ENCODE peak calls at places on chromosome 2, in ten cellular contexts. T is IMR-90, I is nephron progenitor cell, E is Peyer's patch, V is foreskin fibroblast, G is fibroblast of mammary gland, J is cardiac fibroblast, U is GM06990, Q is BE2C, W is MM.1S. P is an unnamed sample.

GRCh38 chr2:219017166-219017931 is 24.0 kb downstream of the CFAP65 start:
- DNase-seq in W (peak), E (no peak), T (no peak), J (no peak), U (no peak), I (no peak), Q (no peak), V (no peak), G (no peak), P (no peak)

GRCh38 chr2:53600835-53601234 is 166.8 kb upstream of the CHAC2 start:
- DNase-seq in T (no peak), I (no peak), U (no peak), W (no peak), G (peak), V (no peak), E (no peak), J (no peak), Q (no peak), P (no peak)

GRCh38 chr2:227031379-227031778 is 132.6 kb downstream of the COL4A4 start:
- DNase-seq in G (no peak), I (no peak), E (no peak), Q (no peak), J (no peak), T (no peak), U (no peak), W (no peak), V (no peak), P (no peak)

GRCh38 chr2:37629529-37629928 is 41.9 kb downstream of the CDC42EP3 start:
- DNase-seq in E (no peak), J (peak), T (peak), W (no peak), Q (no peak), I (no peak), V (peak), G (peak), U (no peak), P (no peak)

GRCh38 chr2:231936491-231936890 is 10.3 kb upstream of the NPPC start:
- DNase-seq in J (no peak), I (no peak), E (no peak), V (no peak), Q (no peak), W (peak), G (no peak), T (no peak), U (no peak), P (no peak)

GRCh38 chr2:168087406-168087805 is 160.0 kb downstream of the STK39 start:
- DNase-seq in W (no peak), J (no peak), Q (no peak), G (no peak), V (no peak), I (peak), U (no peak), T (no peak), E (no peak), P (no peak)

GRCh38 chr2:1793001-1793867 is 48.9 kb upstream of the PXDN start:
- DNase-seq in I (no peak), G (no peak), U (no peak), T (no peak), V (no peak), Q (no peak), E (no peak), W (no peak), J (no peak), P (no peak)

GRCh38 chr2:74482801-74483674 is at the start of the genes CCDC142 and TTC31:
- DNase-seq in Q (peak), E (peak), T (peak), G (peak), W (peak), U (peak), J (peak), I (peak), V (peak), P (peak)

GRCh38 chr2:220162320-220162719 is 534.9 kb downstream of the SLC4A3 start:
- DNase-seq in W (no peak), J (peak), G (peak), U (no peak), T (peak), Q (no peak), E (no peak), V (peak), I (no peak), P (no peak)

GRCh38 chr2:220166616-220167015 is 539.2 kb downstream of the SLC4A3 start:
- DNase-seq in V (no peak), W (no peak), E (no peak), Q (no peak), U (no peak), I (no peak), G (peak), J (peak), T (no peak), P (no peak)

GRCh38 chr2:220167956-220168355 is 540.5 kb downstream of the SLC4A3 start:
- DNase-seq in W (no peak), J (no peak), E (no peak), T (no peak), G (no peak), U (no peak), V (no peak), Q (no peak), I (no peak), P (no peak)

GRCh38 chr2:220163486-220163885 is 536.1 kb downstream of the SLC4A3 start:
- DNase-seq in V (peak), T (peak), U (no peak), J (no peak), Q (no peak), W (no peak), G (peak), I (no peak), E (no peak), P (no peak)

DNA sequence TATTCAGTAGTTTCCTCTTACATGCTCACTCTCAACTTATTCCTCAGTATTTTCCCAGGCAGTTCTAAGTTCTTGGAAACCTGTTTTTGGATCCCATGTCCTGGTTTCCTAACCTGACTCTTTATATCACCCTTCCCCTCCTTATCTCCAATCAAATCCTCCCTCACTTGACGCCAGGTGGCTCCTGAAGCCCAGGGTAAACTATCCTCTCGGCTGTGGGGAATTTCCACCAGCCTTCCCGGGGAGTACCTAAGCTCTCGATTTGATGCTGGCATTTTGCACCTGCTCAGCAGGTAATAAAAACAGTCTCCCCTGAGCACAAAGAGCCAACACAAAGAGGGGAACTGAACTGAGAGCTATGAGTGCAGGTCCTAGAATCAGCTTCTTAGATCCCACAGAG is 538.0 kb downstream of the SLC4A3 start:
- DNase-seq in T (no peak), I (no peak), U (no peak), E (no peak), W (no peak), J (no peak), Q (no peak), V (no peak), G (no peak), P (no peak)
- TF ChIP-seq CTCF in T (no peak), I (no peak), U (no peak), E (peak), W (no peak), J (no peak), Q (no peak), V (no peak), G (no peak), P (peak)

DNA sequence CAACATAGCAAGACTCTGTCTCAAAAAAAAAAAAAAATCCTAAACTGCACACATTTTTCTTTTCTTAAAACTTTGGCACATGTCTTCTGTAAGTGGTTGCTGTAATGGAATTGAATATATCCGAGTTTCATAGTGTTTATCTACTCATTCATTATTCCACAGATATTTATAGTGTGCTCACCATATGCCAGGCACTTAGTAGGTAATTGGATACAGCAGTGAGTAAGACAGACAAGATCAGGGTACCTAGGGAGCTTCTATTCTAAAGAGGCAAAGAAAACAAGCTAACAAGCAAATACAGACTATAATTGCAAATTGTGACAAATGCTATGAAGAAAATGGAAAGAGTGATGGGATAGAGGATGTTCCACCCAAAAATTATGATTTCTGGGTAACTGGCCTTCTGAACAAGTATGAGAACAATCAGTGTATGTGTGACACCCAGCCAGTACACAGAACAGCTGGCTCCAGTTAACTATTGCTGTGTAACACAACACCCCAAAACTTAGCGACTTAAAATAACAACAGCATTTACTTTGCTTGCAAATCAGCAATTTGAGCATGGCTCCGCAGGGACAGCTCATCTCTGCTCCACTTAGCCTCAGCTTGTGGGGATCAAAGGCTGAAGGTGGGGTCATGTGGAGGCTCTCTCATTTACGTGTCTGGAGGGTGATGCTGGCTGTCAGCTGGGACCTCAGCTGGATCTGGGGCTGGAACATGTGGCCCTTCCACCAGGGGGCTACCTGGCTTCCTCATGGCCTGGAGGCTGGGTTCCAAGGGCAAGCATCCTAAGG is 224.9 kb downstream of the INSIG2 start:
- DNase-seq in U (no peak), G (peak), W (no peak), E (no peak), I (peak), V (peak), T (no peak), Q (no peak), J (no peak), P (no peak)
- TF ChIP-seq CTCF in U (no peak), G (no peak), W (no peak), E (no peak), I (no peak), V (no peak), T (no peak), Q (no peak), J (no peak), P (peak)

DNA sequence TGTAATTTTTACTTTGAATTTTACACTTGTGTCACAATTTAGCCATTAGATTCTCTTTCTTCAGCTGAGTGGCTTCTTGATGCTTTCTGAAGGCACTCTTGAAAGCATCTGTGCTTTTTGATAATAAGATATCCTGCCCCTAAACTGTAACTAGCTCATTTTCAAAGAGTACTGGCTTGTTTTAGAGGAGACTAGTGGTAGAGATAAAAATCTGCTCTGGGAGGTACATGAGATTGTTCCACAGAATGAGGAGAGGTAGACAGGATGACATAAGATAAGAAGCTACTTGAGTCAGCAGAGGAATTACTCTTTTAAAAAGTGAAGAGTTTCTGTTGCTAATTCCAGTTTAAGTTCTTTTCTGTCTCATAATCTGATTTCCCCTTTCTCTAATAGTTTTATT is 10.6 kb downstream of the PLEKHB2 start:
- DNase-seq in U (no peak), I (no peak), W (no peak), G (no peak), Q (no peak), E (no peak), T (no peak), V (no peak), J (no peak), P (no peak)
- TF ChIP-seq CTCF in U (no peak), I (no peak), W (no peak), G (no peak), Q (no peak), E (no peak), T (no peak), V (no peak), J (no peak), P (no peak)

DNA sequence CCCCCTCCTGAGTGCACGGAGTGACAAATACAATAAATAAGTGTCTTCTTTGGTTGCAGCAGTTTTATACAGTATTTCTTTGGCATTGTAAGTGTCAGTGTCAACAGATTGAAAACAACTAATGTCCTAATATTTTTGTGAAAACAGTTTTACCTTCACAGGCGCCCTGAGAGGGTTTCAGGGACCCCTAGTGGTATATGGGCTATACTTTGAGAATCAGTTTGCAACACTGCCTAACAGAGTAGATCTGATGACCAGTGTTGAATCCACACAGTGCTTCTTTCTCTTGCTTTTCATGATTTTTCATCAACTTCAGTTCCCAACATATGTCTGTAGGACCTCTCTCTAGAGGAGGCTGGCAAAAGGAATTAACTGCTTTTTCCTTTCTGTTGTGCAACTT is 162.2 kb downstream of the PRPF40A start:
- DNase-seq in U (no peak), G (peak), W (no peak), Q (no peak), V (peak), E (no peak), J (peak), T (no peak), I (no peak), P (no peak)
- TF ChIP-seq CTCF in U (peak), G (peak), W (peak), Q (peak), V (peak), E (no peak), J (peak), T (peak), I (peak), P (peak)

DNA sequence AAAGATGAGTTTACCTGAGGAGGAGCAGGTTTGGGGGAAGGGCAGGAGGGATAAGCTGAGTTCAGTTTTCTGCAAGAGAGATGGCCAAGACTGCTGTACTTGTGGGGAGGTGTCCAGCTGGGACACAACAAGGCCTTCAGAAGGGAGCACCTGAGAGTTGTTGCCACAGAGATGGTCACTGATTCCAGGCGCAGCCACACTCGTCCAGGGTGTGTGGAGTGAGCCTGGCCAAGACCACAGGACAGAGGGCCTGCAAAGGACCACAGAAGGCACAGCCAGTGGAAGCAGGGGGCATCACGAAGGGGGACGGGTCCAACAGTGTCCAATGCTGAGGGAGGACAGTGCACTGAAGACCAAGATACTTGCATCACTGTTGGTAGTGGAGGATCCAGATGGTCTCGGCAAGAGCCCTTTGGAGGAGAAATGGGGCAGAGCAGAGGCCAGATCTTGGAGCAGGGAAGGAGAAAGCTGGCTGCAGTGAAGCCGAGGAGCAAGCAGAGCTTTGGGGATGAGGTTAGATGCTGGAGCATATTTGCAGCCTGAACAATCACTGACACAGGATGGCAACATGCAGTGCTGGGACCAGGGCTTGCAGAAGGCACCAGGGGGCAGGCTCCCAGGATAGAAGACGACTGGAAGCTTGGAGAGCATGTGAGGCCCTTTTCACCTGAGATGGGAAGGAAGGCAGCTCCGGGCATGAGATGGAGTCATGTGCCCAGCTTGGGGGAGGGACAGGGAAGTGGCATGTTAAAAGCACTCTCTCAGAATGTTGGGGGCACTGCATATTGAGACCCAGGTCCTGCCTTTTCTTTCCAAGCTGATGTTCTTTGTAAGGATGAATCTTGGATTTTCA is 214.0 kb downstream of the CYP26B1 start:
- DNase-seq in U (no peak), I (no peak), Q (no peak), V (peak), W (no peak), E (no peak), J (peak), G (peak), T (no peak), P (no peak)
- TF ChIP-seq CTCF in U (no peak), I (no peak), Q (no peak), V (peak), W (no peak), E (no peak), J (peak), G (peak), T (peak), P (peak)

DNA sequence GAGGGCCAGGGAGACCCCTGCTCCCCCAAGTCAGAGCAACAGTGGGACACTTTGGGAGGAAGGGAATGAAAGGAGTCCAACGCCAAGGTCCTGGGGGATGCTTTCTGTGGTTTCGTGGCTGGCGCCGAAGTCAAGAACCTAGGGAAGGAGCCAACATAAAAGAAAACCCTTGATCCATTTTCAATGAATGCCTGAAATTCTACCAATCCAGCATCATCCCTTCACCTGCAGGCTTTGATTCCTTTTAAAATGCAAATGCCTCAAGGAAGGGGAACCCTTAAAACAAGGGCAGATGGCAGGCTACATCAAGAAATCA is 123.4 kb upstream of the SLC1A4 start:
- DNase-seq in G (no peak), T (no peak), E (no peak), Q (no peak), U (no peak), J (no peak), V (no peak), I (no peak), W (no peak), P (no peak)
- TF ChIP-seq CTCF in G (no peak), T (no peak), E (no peak), Q (no peak), U (no peak), J (no peak), V (no peak), I (no peak), W (peak), P (peak)

DNA sequence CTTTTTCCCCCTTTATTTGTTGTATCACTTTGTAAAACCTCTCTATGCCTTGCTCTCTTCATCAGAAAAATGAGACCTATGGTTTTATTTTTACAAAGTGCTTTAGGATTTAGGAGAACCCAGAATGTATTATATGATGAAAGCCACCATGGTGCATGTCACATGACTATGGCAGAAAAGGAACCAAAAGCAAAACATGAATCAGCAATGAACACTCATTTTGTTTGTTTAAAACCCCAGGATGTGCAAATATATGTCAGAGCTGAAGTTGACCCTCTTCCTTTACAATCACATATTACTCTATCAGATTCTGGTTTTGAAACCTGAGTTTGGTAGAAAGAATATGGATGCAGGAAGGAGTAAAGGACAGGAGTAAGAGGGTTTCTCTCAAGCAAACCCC is 70.0 kb downstream of the FIGN start:
- DNase-seq in Q (no peak), G (peak), V (peak), E (no peak), J (peak), I (no peak), W (no peak), T (peak), U (no peak), P (no peak)
- TF ChIP-seq CTCF in Q (no peak), G (no peak), V (no peak), E (no peak), J (no peak), I (no peak), W (no peak), T (no peak), U (no peak), P (no peak)